ENCODE peak calls at places on chromosome 18, in seven cellular contexts. L, R, J, H, E, W and D are unnamed samples.

GRCh38 chr18:47716632-47717185 is 213.8 kb downstream of the SMAD2 start:
- DNase-seq in E (no peak), R (no peak), L (no peak), H (no peak), W (no peak), J (no peak), D (no peak)

GRCh38 chr18:10015288-10015701 is 101.5 kb downstream of the VAPA start:
- DNase-seq in E (no peak), L (no peak), H (no peak), W (no peak), R (no peak), J (peak; percentile 21), D (no peak)

GRCh38 chr18:79927597-79928562 is 23.6 kb downstream of the SLC66A2 start:
- DNase-seq in W (no peak), L (peak; percentile 73), E (peak; percentile 79), J (no peak), H (peak; percentile 12), R (no peak), D (peak; percentile 13)

GRCh38 chr18:22253676-22254075 is 84.3 kb downstream of the GATA6 start:
- DNase-seq in H (no peak), J (no peak), L (no peak), W (no peak), R (no peak), E (peak; percentile 7), D (no peak)

GRCh38 chr18:75216926-75217303 is 6.3 kb downstream of the TSHZ1 start:
- DNase-seq in E (no peak), W (no peak), H (no peak), R (no peak), L (no peak), J (no peak), D (no peak)

GRCh38 chr18:48792141-48792540 is 158.6 kb downstream of the SMAD7 start:
- DNase-seq in E (no peak), J (no peak), L (no peak), H (peak; percentile 17), W (no peak), R (no peak), D (peak; percentile 6)

GRCh38 chr18:48803518-48803917 is 147.2 kb downstream of the SMAD7 start:
- DNase-seq in R (no peak), J (no peak), E (peak; percentile 4), H (peak; percentile 5), W (no peak), L (no peak), D (peak; percentile 21)

GRCh38 chr18:53698907-53699306 is 525.6 kb downstream of the MBD2 start:
- DNase-seq in E (no peak), J (peak; percentile 17), H (no peak), R (no peak), L (no peak), W (no peak), D (peak; percentile 22)

GRCh38 chr18:48075707-48076093 is 145.2 kb upstream of the SMAD2 start:
- DNase-seq in E (no peak), L (no peak), W (no peak), J (no peak), H (no peak), R (no peak), D (no peak)

GRCh38 chr18:68484241-68484640 is 230.7 kb downstream of the TMX3 start:
- DNase-seq in H (no peak), E (no peak), L (no peak), W (no peak), J (peak; percentile 37), R (no peak), D (no peak)

GRCh38 chr18:78999939-79000338 is 20.3 kb downstream of the SALL3 start:
- DNase-seq in W (no peak), L (no peak), E (peak; percentile 39), J (no peak), R (no peak), H (no peak), D (no peak)

GRCh38 chr18:5611221-5611620 is 67.4 kb upstream of the EPB41L3 start:
- DNase-seq in E (no peak), R (no peak), W (no peak), J (no peak), H (no peak), L (no peak), D (no peak)

GRCh38 chr18:72752220-72752619 is 115.6 kb downstream of the NETO1 start:
- DNase-seq in R (no peak), L (no peak), W (no peak), H (no peak), J (no peak), E (no peak), D (no peak)

GRCh38 chr18:22173221-22173927 is 4.0 kb downstream of the GATA6 start:
- DNase-seq in J (no peak), W (no peak), E (no peak), R (no peak), H (no peak), L (peak; percentile 20), D (no peak)

GRCh38 chr18:63492851-63493250 is 16.1 kb downstream of the SERPINB5 start:
- DNase-seq in L (no peak), R (no peak), W (no peak), H (no peak), E (no peak), J (peak; percentile 6), D (no peak)

GRCh38 chr18:66603941-66604627 is at the start of gene CDH19:
- DNase-seq in H (no peak), R (no peak), L (no peak), W (no peak), J (no peak), E (no peak), D (no peak)

GRCh38 chr18:1505856-1506255 is 601.2 kb downstream of the ADCYAP1 start:
- DNase-seq in H (no peak), J (no peak), L (no peak), E (no peak), W (no peak), R (no peak), D (no peak)

GRCh38 chr18:24543408-24544140 is 83.1 kb downstream of the HRH4 start:
- DNase-seq in W (no peak), H (no peak), L (no peak), E (no peak), R (no peak), J (no peak), D (no peak)

GRCh38 chr18:74013955-74014354 is 133.7 kb downstream of the FBXO15 start:
- DNase-seq in H (no peak), R (no peak), W (no peak), L (no peak), E (no peak), J (peak; percentile 81), D (no peak)

GRCh38 chr18:79200546-79201268 is 131.5 kb downstream of the ATP9B start:
- DNase-seq in L (peak; percentile 79), R (peak; percentile 71), E (peak; percentile 33), W (no peak), H (peak; percentile 63), J (peak; percentile 18), D (peak; percentile 74)

GRCh38 chr18:48028081-48028480 is 97.6 kb upstream of the SMAD2 start:
- DNase-seq in L (no peak), E (no peak), W (no peak), J (no peak), H (no peak), R (no peak), D (no peak)

GRCh38 chr18:11581286-11581685 is 28.1 kb upstream of the SLC35G4 start:
- DNase-seq in J (no peak), H (no peak), L (no peak), E (no peak), R (no peak), W (no peak), D (no peak)

GRCh38 chr18:54828290-54828871 is at the start of gene RAB27B:
- DNase-seq in J (peak; percentile 96), L (peak; percentile 92), W (peak; percentile 17), R (no peak), H (peak; percentile 45), E (peak; percentile 68), D (peak; percentile 35)
- H3K4me3 ChIP-seq in J (peak within 1 kb of the TSS; percentile 76), L (peak within 1 kb of the TSS; percentile 67), W (peak within 1 kb of the TSS; percentile 42), R (peak within 1 kb of the TSS; percentile 70), H (peak within 1 kb of the TSS; percentile 47), E (no peak within 1 kb of the TSS), D (peak within 1 kb of the TSS; percentile 59)

GRCh38 chr18:3186678-3187658 is 32.8 kb downstream of the MYOM1 start:
- DNase-seq in W (no peak), J (no peak), L (no peak), R (no peak), H (no peak), E (no peak), D (no peak)

GRCh38 chr18:3179430-3180089 is 40.2 kb downstream of the MYOM1 start:
- DNase-seq in E (no peak), H (no peak), W (no peak), R (no peak), L (no peak), J (no peak), D (no peak)

GRCh38 chr18:3180325-3180724 is 39.4 kb downstream of the MYOM1 start:
- DNase-seq in E (no peak), W (no peak), R (no peak), H (no peak), L (no peak), J (no peak), D (no peak)

GRCh38 chr18:3183103-3183717 is 36.6 kb downstream of the MYOM1 start:
- DNase-seq in L (no peak), R (no peak), J (no peak), W (no peak), E (no peak), H (no peak), D (peak; percentile 60)

GRCh38 chr18:3184275-3184963 is 35.3 kb downstream of the MYOM1 start:
- DNase-seq in J (no peak), R (no peak), L (no peak), E (no peak), H (no peak), W (no peak), D (no peak)
- H3K36me3 ChIP-seq in J (no peaks in the 10 kb centered on the region), R (peaks cover 30% of the 10 kb centered on the region), L (no peaks in the 10 kb centered on the region), E (no peaks in the 10 kb centered on the region), H (peaks cover 34% of the 10 kb centered on the region), W (no peaks in the 10 kb centered on the region), D (peaks cover 63% of the 10 kb centered on the region)

GRCh38 chr18:44946529-44947113 is 265.9 kb downstream of the SETBP1 start:
- DNase-seq in E (no peak), H (no peak), W (no peak), J (no peak), R (no peak), L (no peak), D (no peak)

GRCh38 chr18:44943201-44943881 is 262.7 kb downstream of the SETBP1 start:
- DNase-seq in J (peak; percentile 63), L (no peak), W (no peak), H (no peak), R (no peak), E (peak; percentile 47), D (no peak)

GRCh38 chr18:44949967-44950366 is 269.3 kb downstream of the SETBP1 start:
- DNase-seq in E (no peak), R (no peak), J (no peak), W (no peak), L (no peak), H (no peak), D (no peak)

GRCh38 chr18:44942073-44942472 is 261.4 kb downstream of the SETBP1 start:
- DNase-seq in W (no peak), J (no peak), E (no peak), R (no peak), H (no peak), L (no peak), D (no peak)

GRCh38 chr18:44945847-44946490 is 265.3 kb downstream of the SETBP1 start:
- DNase-seq in L (no peak), E (no peak), H (no peak), R (no peak), W (no peak), J (no peak), D (no peak)
- H3K4me3 ChIP-seq in L (no peak overlapping the region), E (no peak overlapping the region), H (no peak overlapping the region), R (no peak overlapping the region), W (no peak overlapping the region), J (no peak overlapping the region), D (no peak overlapping the region)

GRCh38 chr18:76873311-76873710 is 51.0 kb downstream of the ZNF236 start:
- DNase-seq in L (no peak), W (no peak), J (no peak), E (no peak), H (no peak), R (no peak), D (no peak)
- H3K36me3 ChIP-seq in L (peaks cover 12% of the 10 kb centered on the region), W (no peaks in the 10 kb centered on the region), J (peaks cover 8% of the 10 kb centered on the region), E (peaks cover 18% of the 10 kb centered on the region), H (peaks cover 30% of the 10 kb centered on the region), R (peaks cover 2% of the 10 kb centered on the region), D (peaks cover 45% of the 10 kb centered on the region)